ENCODE peak calls at places on chromosomes 7 and 10, in four cellular contexts. One of them, this sample, is unnamed.

GRCh38 chr7:132158166-132158565 is 418.1 kb downstream of the PLXNA4 start:
- DNase-seq in left lung: no peak
- DNase-seq in SK-N-MC: no peak
- DNase-seq in HFF-Myc: no peak
- DNase-seq in this sample: no peak

GRCh38 chr7:139340808-139341057 is 404 bp upstream of the FMC1 start:
- DNase-seq in left lung: no peak
- DNase-seq in SK-N-MC: no peak
- DNase-seq in HFF-Myc: no peak
- DNase-seq in this sample: no peak

GRCh38 chr7:6242561-6242960 is 29.9 kb downstream of the CYTH3 start:
- DNase-seq in left lung: no peak
- DNase-seq in SK-N-MC: no peak
- DNase-seq in HFF-Myc: no peak
- DNase-seq in this sample: no peak

GRCh38 chr7:129784783-129785456 is 167.8 kb downstream of the UBE2H start:
- DNase-seq in left lung: peak; percentile 54
- DNase-seq in SK-N-MC: no peak
- DNase-seq in HFF-Myc: no peak
- DNase-seq in this sample: no peak

GRCh38 chr7:121288894-121289293 is 39.9 kb upstream of the WNT16 start:
- DNase-seq in left lung: no peak
- DNase-seq in SK-N-MC: no peak
- DNase-seq in HFF-Myc: no peak
- DNase-seq in this sample: no peak

GRCh38 chr10:73529089-73529832 is 33.4 kb upstream of the PPP3CB start:
- DNase-seq in left lung: no peak
- DNase-seq in SK-N-MC: peak; percentile 12
- DNase-seq in HFF-Myc: peak; percentile 51
- DNase-seq in this sample: no peak

GRCh38 chr10:17175551-17175950 is 25.9 kb downstream of the TRDMT1 start:
- DNase-seq in left lung: no peak
- DNase-seq in SK-N-MC: no peak
- DNase-seq in HFF-Myc: no peak
- DNase-seq in this sample: peak; percentile 11

GRCh38 chr7:22579961-22580360 is 80.0 kb upstream of the STEAP1B start:
- DNase-seq in left lung: no peak
- DNase-seq in SK-N-MC: no peak
- DNase-seq in HFF-Myc: no peak
- DNase-seq in this sample: no peak

GRCh38 chr10:48473704-48474103 is 131.2 kb downstream of the ARHGAP22 start:
- DNase-seq in left lung: no peak
- DNase-seq in SK-N-MC: no peak
- DNase-seq in HFF-Myc: no peak
- DNase-seq in this sample: no peak

GRCh38 chr10:132649651-132650360 is 112.2 kb downstream of the INPP5A start:
- DNase-seq in left lung: no peak
- DNase-seq in SK-N-MC: no peak
- DNase-seq in HFF-Myc: no peak
- DNase-seq in this sample: no peak

GRCh38 chr10:18601321-18601720 is 50.1 kb downstream of the NSUN6 start:
- DNase-seq in left lung: no peak
- DNase-seq in SK-N-MC: no peak
- DNase-seq in HFF-Myc: no peak
- DNase-seq in this sample: no peak

DNA sequence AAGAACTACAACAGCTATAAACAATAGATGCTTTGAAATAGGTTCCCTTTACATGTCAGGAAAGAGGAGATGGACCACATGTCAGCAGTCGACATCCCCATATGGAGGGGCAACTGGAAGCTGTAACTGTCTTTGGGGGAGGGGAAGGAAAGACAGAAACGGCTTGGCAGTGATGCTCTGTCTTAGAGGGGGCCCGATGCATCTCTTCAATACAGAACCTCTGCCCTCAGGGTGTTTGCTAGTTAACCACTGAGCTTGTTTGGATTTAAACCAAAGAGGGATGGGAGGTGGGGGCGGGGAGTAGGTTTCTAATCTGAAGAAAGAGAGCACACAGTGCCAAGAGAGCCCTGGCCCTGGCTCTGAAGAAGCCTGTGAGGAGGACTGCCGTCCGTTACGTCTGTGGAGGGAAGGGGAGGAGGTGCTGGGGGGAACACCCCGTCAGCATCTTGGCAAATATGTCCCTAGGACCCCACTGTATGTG is 55.2 kb downstream of the CPVL start:
- DNase-seq in left lung: peak; percentile 47
- DNase-seq in SK-N-MC: no peak
- DNase-seq in HFF-Myc: no peak
- DNase-seq in this sample: peak; percentile 41
- H3K4me3 ChIP-seq in left lung: no peak overlapping the region
- H3K4me3 ChIP-seq in SK-N-MC: peak overlapping the region; percentile 46
- H3K4me3 ChIP-seq in HFF-Myc: no peak overlapping the region
- H3K4me3 ChIP-seq in this sample: peak overlapping the region; percentile 48

DNA sequence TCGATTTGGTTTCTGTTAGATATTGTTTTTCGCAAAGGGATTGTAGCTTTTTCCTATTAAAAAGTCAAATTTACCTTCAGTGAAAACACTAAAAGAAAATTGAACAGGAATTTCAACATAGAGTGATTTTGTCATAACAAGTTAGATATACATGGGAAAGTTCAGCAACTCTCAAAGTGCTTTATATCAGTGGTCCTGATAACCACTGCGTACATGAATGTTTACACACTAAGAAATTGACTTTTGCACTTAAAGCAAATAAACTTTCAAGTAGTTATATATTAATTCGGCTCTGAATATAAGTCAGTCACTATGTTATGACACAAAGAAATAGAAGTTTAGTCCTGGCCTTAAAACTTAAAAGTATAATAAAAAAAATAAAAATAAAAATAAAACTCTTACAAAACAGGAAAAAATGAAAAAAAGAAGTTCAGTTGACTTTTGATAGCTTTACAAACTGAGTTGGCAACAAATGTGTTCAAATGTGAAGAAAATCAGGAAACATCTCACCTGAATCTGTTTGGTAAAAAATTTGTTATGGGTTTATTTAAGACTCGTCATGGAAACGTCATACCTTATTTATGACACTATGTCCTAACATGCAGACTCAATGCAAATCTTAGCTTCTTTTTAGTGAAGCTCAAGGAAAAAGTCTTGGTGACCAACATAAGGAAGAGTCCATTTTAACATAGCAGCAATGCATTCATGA is 101.1 kb upstream of the DKK1 start:
- DNase-seq in left lung: no peak
- DNase-seq in SK-N-MC: no peak
- DNase-seq in HFF-Myc: no peak
- DNase-seq in this sample: no peak
- H3K4me3 ChIP-seq in left lung: no peak overlapping the region
- H3K4me3 ChIP-seq in SK-N-MC: no peak overlapping the region
- H3K4me3 ChIP-seq in HFF-Myc: no peak overlapping the region
- H3K4me3 ChIP-seq in this sample: no peak overlapping the region

GRCh38 chr10:7491949-7492659 is 81.3 kb upstream of the SFMBT2 start:
- DNase-seq in left lung: no peak
- DNase-seq in SK-N-MC: no peak
- DNase-seq in HFF-Myc: no peak
- DNase-seq in this sample: no peak
- H3K4me3 ChIP-seq in left lung: no peak overlapping the region
- H3K4me3 ChIP-seq in SK-N-MC: no peak overlapping the region
- H3K4me3 ChIP-seq in HFF-Myc: no peak overlapping the region
- H3K4me3 ChIP-seq in this sample: no peak overlapping the region

GRCh38 chr7:40470111-40470736 is 335.4 kb downstream of the SUGCT start:
- DNase-seq in left lung: peak; percentile 34
- DNase-seq in SK-N-MC: no peak
- DNase-seq in HFF-Myc: peak; percentile 36
- DNase-seq in this sample: no peak
- H3K4me3 ChIP-seq in left lung: no peak overlapping the region
- H3K4me3 ChIP-seq in SK-N-MC: no peak overlapping the region
- H3K4me3 ChIP-seq in HFF-Myc: no peak overlapping the region
- H3K4me3 ChIP-seq in this sample: no peak overlapping the region

DNA sequence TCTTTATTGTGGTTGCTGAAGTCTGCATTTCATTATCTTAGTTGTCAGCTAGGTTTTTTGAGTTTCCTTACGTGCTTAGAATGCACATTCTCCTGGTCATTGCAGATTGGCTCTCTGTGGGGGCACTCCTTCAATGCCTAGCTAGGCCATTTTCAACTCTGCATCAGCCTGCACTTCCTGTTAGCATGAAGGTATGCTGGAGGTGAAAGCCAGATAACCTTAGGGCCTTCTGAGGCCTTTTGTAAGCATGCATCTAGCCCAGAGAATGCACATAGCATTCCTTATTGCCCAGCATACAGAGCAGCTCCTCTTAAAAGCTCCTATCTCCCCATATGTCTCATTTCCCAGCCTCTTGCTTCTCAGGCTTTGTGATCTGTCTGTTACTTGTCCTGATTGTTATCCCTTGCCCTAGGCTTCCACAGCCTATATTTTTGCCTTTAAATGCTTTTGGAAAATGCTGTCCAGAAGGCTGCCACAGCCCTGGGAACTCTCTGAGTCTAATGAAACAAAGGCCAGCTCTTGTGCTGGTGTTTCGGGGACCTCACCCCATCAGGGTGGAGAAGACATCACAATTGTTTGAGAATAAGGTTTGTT is 108.1 kb upstream of the IGFBP3 start:
- DNase-seq in left lung: no peak
- DNase-seq in SK-N-MC: no peak
- DNase-seq in HFF-Myc: no peak
- DNase-seq in this sample: no peak
- H3K4me3 ChIP-seq in left lung: no peak overlapping the region
- H3K4me3 ChIP-seq in SK-N-MC: no peak overlapping the region
- H3K4me3 ChIP-seq in HFF-Myc: no peak overlapping the region
- H3K4me3 ChIP-seq in this sample: no peak overlapping the region

GRCh38 chr7:50265968-50266694 is 38.4 kb upstream of the IKZF1 start:
- DNase-seq in left lung: no peak
- DNase-seq in SK-N-MC: no peak
- DNase-seq in HFF-Myc: no peak
- DNase-seq in this sample: no peak
- H3K4me3 ChIP-seq in left lung: no peak overlapping the region
- H3K4me3 ChIP-seq in SK-N-MC: no peak overlapping the region
- H3K4me3 ChIP-seq in HFF-Myc: no peak overlapping the region
- H3K4me3 ChIP-seq in this sample: no peak overlapping the region

DNA sequence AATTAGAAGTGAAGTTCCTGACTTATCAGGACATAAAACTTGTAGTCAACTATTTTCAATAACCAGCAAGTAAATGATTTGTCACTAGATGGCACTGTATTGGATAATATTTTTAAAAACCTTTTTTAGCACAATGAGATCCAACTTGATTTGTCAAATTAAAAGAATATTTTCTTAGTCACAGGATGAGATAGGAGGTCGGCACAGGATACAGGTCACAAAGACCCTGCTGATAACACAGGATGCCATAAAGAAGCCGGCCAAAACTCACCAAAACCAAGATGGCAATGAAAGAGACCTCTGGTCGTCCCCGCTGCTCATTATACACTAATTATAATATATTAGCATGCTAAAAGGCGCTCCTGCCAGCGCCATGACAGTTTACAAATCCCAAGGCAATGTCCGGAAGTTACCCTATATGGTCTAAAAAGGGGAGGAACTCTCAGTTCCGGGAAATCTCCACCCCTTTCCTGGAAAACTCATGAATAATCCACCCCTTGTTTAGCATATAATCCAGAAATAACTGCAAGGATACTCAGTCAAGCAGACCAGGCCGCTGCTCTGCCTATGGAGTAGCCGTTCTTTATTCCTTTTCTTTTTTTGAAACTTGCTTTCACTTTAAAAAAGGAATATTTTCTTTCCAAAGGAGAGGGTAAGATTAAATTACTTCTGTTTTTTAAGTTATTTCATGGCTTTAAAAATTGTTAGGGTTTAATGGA is 255.7 kb upstream of the MKLN1 start:
- DNase-seq in left lung: no peak
- DNase-seq in SK-N-MC: peak; percentile 91
- DNase-seq in HFF-Myc: no peak
- DNase-seq in this sample: no peak
- H3K4me3 ChIP-seq in left lung: no peak overlapping the region
- H3K4me3 ChIP-seq in SK-N-MC: peak overlapping the region; percentile 75
- H3K4me3 ChIP-seq in HFF-Myc: no peak overlapping the region
- H3K4me3 ChIP-seq in this sample: peak overlapping the region; percentile 5